ENCODE peak calls at places on chromosomes 16 and 17, in seven cellular contexts. P is esophagus squamous epithelium, Y is left lung, I is GM20000, A is AG10803, L is dorsolateral prefrontal cortex, H is choroid plexus epithelial cell. K is an unnamed sample.

GRCh38 chr17:11712445-11712844 is 114.2 kb downstream of the DNAH9 start:
- DNase-seq in P (no peak), A (no peak), I (no peak), L (no peak), H (no peak), Y (no peak), K (no peak)

GRCh38 chr17:5032865-5033264 is 2.4 kb downstream of the SLC52A1 start:
- DNase-seq in I (no peak), H (no peak), L (no peak), P (no peak), Y (no peak), A (no peak), K (no peak)

GRCh38 chr16:74797414-74797813 is 22.8 kb upstream of the FA2H start:
- DNase-seq in P (no peak), Y (no peak), L (no peak), H (no peak), A (no peak), I (no peak), K (no peak)

GRCh38 chr17:61411114-61411943 is 11.7 kb downstream of the TBX2 start:
- DNase-seq in P (no peak), L (no peak), I (peak), Y (peak), A (peak), H (peak), K (peak)

GRCh38 chr17:21297026-21297520 is 12.6 kb downstream of the MAP2K3 start:
- DNase-seq in I (no peak), A (peak), P (no peak), Y (peak), H (no peak), L (no peak), K (no peak)

GRCh38 chr16:82088483-82088882 is 53.4 kb downstream of the HSD17B2 start:
- DNase-seq in H (no peak), P (no peak), Y (no peak), I (no peak), L (no peak), A (peak), K (peak)

GRCh38 chr17:68318103-68318991 is 27.1 kb downstream of the ARSG start:
- DNase-seq in P (no peak), I (no peak), Y (no peak), A (peak), H (peak), L (no peak), K (peak)

GRCh38 chr17:38741853-38742421 is 6.2 kb downstream of the PCGF2 start:
- DNase-seq in Y (no peak), A (peak), H (no peak), L (peak), I (no peak), P (no peak), K (no peak)

GRCh38 chr17:78839762-78840529 is 668 bp downstream of the USP36 start:
- DNase-seq in L (no peak), P (no peak), Y (no peak), A (peak), I (peak), H (peak), K (peak)

GRCh38 chr16:70804153-70804728 is 3.3 kb upstream of the VAC14 start:
- DNase-seq in I (no peak), A (peak), L (no peak), H (peak), Y (no peak), P (no peak), K (peak)

GRCh38 chr17:75685508-75685907 is 18.4 kb downstream of the SAP30BP start:
- DNase-seq in L (no peak), I (no peak), Y (no peak), A (peak), P (no peak), H (peak), K (no peak)

GRCh38 chr17:9408381-9408780 is 167.2 kb downstream of the STX8 start:
- DNase-seq in I (no peak), A (peak), Y (no peak), H (peak), L (no peak), P (no peak), K (no peak)

GRCh38 chr16:24834459-24835335 is 11.1 kb upstream of the SLC5A11 start:
- DNase-seq in L (no peak), I (peak), A (peak), P (no peak), H (peak), Y (no peak), K (peak)

GRCh38 chr16:22188595-22189442 is 17.3 kb upstream of the EEF2K start:
- DNase-seq in P (no peak), L (no peak), A (peak), I (peak), H (peak), Y (no peak), K (peak)

GRCh38 chr17:74522381-74523090 is 8.7 kb downstream of the CD300LB start:
- DNase-seq in I (no peak), H (no peak), P (no peak), Y (no peak), A (no peak), L (no peak), K (no peak)

GRCh38 chr17:60169921-60170817 is 20.4 kb downstream of the CA4 start:
- DNase-seq in P (no peak), Y (no peak), L (no peak), H (peak), I (no peak), A (peak), K (peak)

GRCh38 chr17:39057807-39058206 is 90.6 kb upstream of the FBXO47 start:
- DNase-seq in I (no peak), Y (no peak), L (no peak), P (no peak), A (no peak), H (no peak), K (no peak)

GRCh38 chr17:49776864-49777263 is 11.6 kb upstream of the KAT7 start:
- DNase-seq in H (no peak), A (peak), P (no peak), I (no peak), L (no peak), Y (no peak), K (no peak)

GRCh38 chr17:50626037-50626574 is 8.6 kb upstream of the ABCC3 start:
- DNase-seq in Y (peak), H (peak), I (peak), P (no peak), L (peak), A (peak), K (peak)

GRCh38 chr17:68207651-68208253 is 40.1 kb upstream of the AMZ2 start:
- DNase-seq in P (no peak), Y (peak), I (no peak), H (no peak), A (no peak), L (no peak), K (no peak)

DNA sequence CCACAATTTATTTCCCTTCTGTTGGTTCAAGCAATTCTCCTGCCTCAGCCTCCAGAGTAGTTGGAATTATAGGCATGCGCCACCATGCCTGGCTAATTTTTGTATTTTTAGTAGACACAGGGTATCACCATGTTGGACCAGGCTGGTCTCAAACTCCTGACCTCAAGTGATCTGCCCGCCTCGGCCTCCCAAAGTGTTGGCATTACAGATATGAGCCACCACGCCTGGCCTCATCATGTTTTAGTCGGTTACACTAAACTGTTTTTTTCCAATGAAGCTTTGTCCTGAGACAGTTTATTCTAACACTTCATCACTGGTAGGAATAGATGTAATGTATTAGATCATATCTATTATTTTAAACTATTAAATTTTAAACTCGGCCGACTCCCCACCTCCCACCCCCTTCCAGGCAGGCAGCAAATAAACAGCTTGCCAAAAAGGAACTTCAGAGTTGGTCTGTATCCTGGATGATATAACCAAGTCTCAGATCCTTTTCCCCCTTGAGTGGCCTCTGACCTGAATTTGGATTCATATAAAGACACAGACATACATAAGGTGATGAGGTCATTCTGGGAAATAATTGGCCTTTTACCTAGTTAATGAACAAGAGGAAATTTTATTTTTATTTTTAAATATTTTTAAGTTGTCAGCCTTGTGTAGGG is 18.4 kb upstream of the CORO6 start:
- DNase-seq in Y (no peak), I (no peak), A (no peak), L (no peak), H (no peak), P (no peak), K (no peak)
- TF ChIP-seq CTCF in Y (no peak), I (no peak), A (no peak), L (no peak), H (no peak), P (no peak), K (no peak)

GRCh38 chr17:45847747-45848146 is 3.1 kb downstream of the SPPL2C start:
- DNase-seq in A (no peak), L (no peak), Y (no peak), P (no peak), H (no peak), I (no peak), K (no peak)

GRCh38 chr17:45848868-45849535 is 4.3 kb downstream of the SPPL2C start:
- DNase-seq in H (no peak), A (no peak), I (no peak), P (no peak), L (peak), Y (no peak), K (no peak)

GRCh38 chr17:45849536-45849990 is 4.9 kb downstream of the SPPL2C start:
- DNase-seq in L (no peak), P (no peak), I (no peak), H (no peak), A (no peak), Y (no peak), K (no peak)

GRCh38 chr17:45847101-45847500 is 2.4 kb downstream of the SPPL2C start:
- DNase-seq in A (no peak), Y (no peak), L (no peak), P (no peak), I (no peak), H (no peak), K (no peak)

GRCh38 chr17:45848405-45848804 is 3.7 kb downstream of the SPPL2C start:
- DNase-seq in I (no peak), A (no peak), L (no peak), P (no peak), Y (no peak), H (no peak), K (no peak)
- TF ChIP-seq CTCF in I (no peak), A (no peak), L (peak), P (no peak), Y (no peak), H (no peak), K (no peak)

DNA sequence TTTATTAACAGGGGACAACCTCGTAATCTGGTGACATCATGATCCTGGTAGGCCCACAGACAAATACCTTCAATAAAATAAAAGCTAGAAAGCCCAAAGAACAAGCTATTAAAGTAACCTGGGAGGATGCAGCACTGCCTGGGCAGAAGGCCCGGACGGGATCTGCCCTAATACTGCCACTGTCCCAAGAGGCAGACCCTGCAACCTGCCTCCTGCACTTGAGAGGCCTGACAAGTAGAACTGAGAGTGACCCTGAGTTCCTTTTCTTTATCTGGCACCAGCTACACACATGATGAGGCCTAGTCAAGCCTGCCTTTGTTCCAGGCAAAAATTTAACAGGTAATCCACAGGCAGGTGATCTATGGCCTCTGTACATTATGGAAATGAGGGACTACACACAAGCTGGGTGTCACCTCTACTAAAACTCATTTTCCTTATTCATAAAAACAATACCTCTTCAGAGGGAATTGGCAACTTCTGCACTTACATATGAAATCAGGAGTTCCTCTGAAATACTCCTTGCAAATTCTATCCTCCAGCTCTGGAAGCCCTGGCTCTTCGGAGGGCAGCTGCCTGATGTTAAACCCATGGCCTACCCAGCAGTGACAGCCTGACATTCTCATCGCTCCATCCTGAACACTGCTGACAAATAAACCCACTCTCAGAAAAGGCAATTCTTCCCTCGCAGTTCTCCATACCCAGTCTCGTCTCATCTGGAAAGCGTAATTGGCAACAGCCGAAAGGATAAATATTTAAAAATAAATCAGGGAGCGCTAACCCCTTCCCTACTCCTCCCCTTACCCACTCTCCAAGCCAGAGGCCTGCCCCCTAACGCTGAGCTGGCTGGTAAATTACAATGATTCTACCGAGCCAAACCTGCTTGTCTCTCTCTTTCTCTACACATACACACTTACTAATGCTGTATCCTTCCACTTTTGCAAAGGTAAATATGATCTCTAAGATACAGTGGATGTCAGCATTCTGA is 2.5 kb upstream of the ZFHX3 start:
- DNase-seq in H (no peak), A (no peak), Y (no peak), L (no peak), I (no peak), P (no peak), K (no peak)
- TF ChIP-seq CTCF in H (peak), A (no peak), Y (no peak), L (no peak), I (no peak), P (no peak), K (no peak)

GRCh38 chr17:17171991-17172939 is 33.9 kb downstream of the PLD6 start:
- DNase-seq in A (no peak), Y (peak), I (no peak), L (no peak), H (no peak), P (no peak), K (no peak)
- TF ChIP-seq CTCF in A (no peak), Y (no peak), I (no peak), L (peak), H (peak), P (no peak), K (no peak)

DNA sequence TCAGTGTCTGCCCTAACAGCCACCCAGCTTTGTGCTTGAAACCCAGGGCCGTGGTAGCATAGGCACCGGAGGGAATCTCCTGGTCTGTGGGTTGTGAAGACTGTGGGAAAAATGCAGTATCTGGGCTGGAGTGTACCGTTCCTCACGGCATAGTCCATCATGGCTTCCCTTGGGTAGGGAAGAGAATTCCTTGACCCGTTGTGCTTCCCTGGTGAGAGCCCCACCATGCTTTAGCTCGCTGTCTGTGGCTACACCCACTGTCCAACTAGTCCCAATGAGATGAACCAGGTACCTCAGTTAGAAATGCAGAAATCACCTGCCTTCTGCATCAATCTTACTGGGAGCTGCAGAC is 67.3 kb downstream of the ATF7IP2 start:
- DNase-seq in A (no peak), I (no peak), Y (no peak), P (no peak), H (no peak), L (no peak), K (no peak)
- TF ChIP-seq CTCF in A (no peak), I (no peak), Y (no peak), P (no peak), H (no peak), L (no peak), K (no peak)

GRCh38 chr17:82752371-82753200 is 721 bp downstream of the TBCD start:
- DNase-seq in L (no peak), H (peak), I (peak), Y (peak), P (no peak), A (no peak), K (peak)

GRCh38 chr17:82751571-82752370 is at the start of gene TBCD:
- DNase-seq in Y (peak), L (peak), H (peak), P (no peak), I (peak), A (peak), K (peak)

GRCh38 chr17:82753201-82753464 is 1.3 kb downstream of the TBCD start:
- DNase-seq in P (no peak), Y (no peak), L (no peak), H (no peak), I (no peak), A (no peak), K (no peak)

GRCh38 chr17:82750241-82750905 is 1.5 kb upstream of the TBCD start:
- DNase-seq in Y (no peak), A (no peak), H (no peak), P (no peak), L (no peak), I (no peak), K (no peak)

DNA sequence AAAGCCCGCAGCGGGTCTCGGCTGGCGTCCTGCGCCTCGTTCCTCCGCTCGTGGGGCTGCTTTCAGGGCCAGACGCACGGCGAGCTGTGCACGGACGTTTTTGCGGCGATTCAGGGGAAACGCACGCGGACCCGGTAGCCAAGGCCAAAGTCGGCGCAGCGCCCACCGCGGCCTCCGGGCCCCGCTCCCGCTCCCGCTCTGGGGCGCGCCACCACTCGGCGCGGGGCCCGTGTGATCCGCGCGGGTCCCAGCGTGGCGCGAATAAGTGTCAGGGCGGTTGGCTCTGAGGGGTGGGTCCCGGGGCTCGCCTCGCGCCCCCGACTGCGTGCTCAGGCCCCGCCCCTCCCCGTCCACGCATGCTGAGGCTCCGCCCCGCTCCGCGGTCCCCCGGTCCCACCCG is 694 bp upstream of the TBCD start:
- DNase-seq in L (no peak), A (no peak), I (no peak), Y (no peak), H (no peak), P (no peak), K (no peak)
- TF ChIP-seq CTCF in L (no peak), A (no peak), I (no peak), Y (no peak), H (no peak), P (no peak), K (no peak)

GRCh38 chr16:66740010-66740409 is 11.4 kb downstream of the DYNC1LI2 start:
- DNase-seq in I (peak), Y (no peak), L (no peak), A (no peak), P (no peak), H (peak), K (peak)
- TF ChIP-seq CTCF in I (peak), Y (peak), L (peak), A (peak), P (no peak), H (peak), K (peak)

GRCh38 chr17:34565715-34566114 is 13.7 kb upstream of the TMEM132E start:
- DNase-seq in A (no peak), H (no peak), P (no peak), Y (no peak), L (no peak), I (no peak), K (no peak)

GRCh38 chr17:34566201-34566600 is 13.2 kb upstream of the TMEM132E start:
- DNase-seq in H (no peak), I (no peak), A (no peak), Y (no peak), L (no peak), P (no peak), K (no peak)

GRCh38 chr17:34566873-34567272 is 12.5 kb upstream of the TMEM132E start:
- DNase-seq in H (no peak), A (no peak), P (no peak), Y (no peak), I (no peak), L (no peak), K (no peak)

GRCh38 chr17:34561328-34561727 is 18.1 kb upstream of the TMEM132E start:
- DNase-seq in L (no peak), Y (no peak), H (no peak), A (no peak), P (no peak), I (no peak), K (no peak)

GRCh38 chr17:34562387-34562786 is 17.0 kb upstream of the TMEM132E start:
- DNase-seq in H (peak), Y (no peak), I (no peak), A (no peak), P (no peak), L (no peak), K (no peak)
- TF ChIP-seq CTCF in H (peak), Y (no peak), I (peak), A (peak), P (no peak), L (peak), K (peak)

GRCh38 chr17:2400877-2401425 is at the start of gene MNT:
- DNase-seq in L (peak), Y (peak), A (peak), I (peak), P (peak), H (peak), K (peak)
- TF ChIP-seq CTCF in L (peak), Y (no peak), A (no peak), I (no peak), P (no peak), H (no peak), K (no peak)

K was measured in fibroblast of villous mesenchyme.